ENCODE peak calls at places on chromosomes 11 and 22, in five cellular contexts. One of them, this sample, is unnamed.

GRCh38 chr22:24994070-24994763 is 41.7 kb downstream of the KIAA1671 start:
- DNase-seq in mucosa of descending colon: peak
- DNase-seq in HEK293T: no peak
- DNase-seq in ovary: no peak
- DNase-seq in endothelial cell: no peak
- DNase-seq in this sample: peak

GRCh38 chr22:47176573-47177333 is 414.3 kb downstream of the TBC1D22A start:
- DNase-seq in HEK293T: no peak
- DNase-seq in endothelial cell: no peak
- DNase-seq in ovary: peak
- DNase-seq in mucosa of descending colon: peak
- DNase-seq in this sample: peak

GRCh38 chr22:32661296-32661695 is 140.2 kb upstream of the TIMP3 start:
- DNase-seq in endothelial cell: no peak
- DNase-seq in HEK293T: no peak
- DNase-seq in ovary: no peak
- DNase-seq in mucosa of descending colon: peak
- DNase-seq in this sample: peak

GRCh38 chr22:38927033-38927789 is 30.2 kb upstream of the APOBEC3A start:
- DNase-seq in endothelial cell: peak
- DNase-seq in mucosa of descending colon: peak
- DNase-seq in HEK293T: peak
- DNase-seq in ovary: peak
- DNase-seq in this sample: peak

GRCh38 chr22:38858492-38858891 is 13.5 kb downstream of the CBX6 start:
- DNase-seq in endothelial cell: no peak
- DNase-seq in ovary: no peak
- DNase-seq in HEK293T: no peak
- DNase-seq in mucosa of descending colon: no peak
- DNase-seq in this sample: no peak

GRCh38 chr22:50613291-50613981 is 12.8 kb downstream of the MAPK8IP2 start:
- DNase-seq in ovary: peak
- DNase-seq in mucosa of descending colon: peak
- DNase-seq in endothelial cell: no peak
- DNase-seq in HEK293T: no peak
- DNase-seq in this sample: peak

GRCh38 chr11:17414992-17415391 is 26.5 kb upstream of the KCNJ11 start:
- DNase-seq in mucosa of descending colon: no peak
- DNase-seq in HEK293T: no peak
- DNase-seq in endothelial cell: no peak
- DNase-seq in ovary: no peak
- DNase-seq in this sample: no peak

GRCh38 chr11:5737091-5737490 is 843 bp downstream of the OR56B1 start:
- DNase-seq in mucosa of descending colon: no peak
- DNase-seq in HEK293T: no peak
- DNase-seq in ovary: no peak
- DNase-seq in endothelial cell: no peak
- DNase-seq in this sample: no peak

GRCh38 chr11:60924110-60924905 is at the start of gene TMEM132A:
- DNase-seq in mucosa of descending colon: no peak
- DNase-seq in ovary: peak
- DNase-seq in HEK293T: peak
- DNase-seq in endothelial cell: peak
- DNase-seq in this sample: peak

GRCh38 chr11:75639752-75640151 is 29.1 kb downstream of the MAP6 start:
- DNase-seq in endothelial cell: no peak
- DNase-seq in HEK293T: no peak
- DNase-seq in mucosa of descending colon: peak
- DNase-seq in ovary: peak
- DNase-seq in this sample: peak

GRCh38 chr22:42883121-42883520 is 26.0 kb upstream of the ARFGAP3 start:
- DNase-seq in ovary: no peak
- DNase-seq in HEK293T: no peak
- DNase-seq in mucosa of descending colon: no peak
- DNase-seq in endothelial cell: no peak
- DNase-seq in this sample: peak